ENCODE peak calls at places on chromosomes 2 and 18, in nine cellular contexts. One of them, this sample, is unnamed. For H3K4me1, the result is how much of the 10 kb centered on the place peaks cover.

GRCh38 chr18:76426738-76427305 is 68.2 kb downstream of the ZNF516 start:
- DNase-seq in PC-3: peak
- DNase-seq in IMR-90: no peak
- DNase-seq in neural progenitor cell: peak
- DNase-seq in heart right ventricle: no peak
- DNase-seq in endothelial cell of umbilical vein: no peak
- DNase-seq in thyroid gland: peak
- DNase-seq in CD8-positive, alpha-beta T cell: no peak
- DNase-seq in prostate gland: peak
- DNase-seq in this sample: peak

GRCh38 chr18:31101148-31102019 is 837 bp downstream of the DSC2 start:
- DNase-seq in PC-3: peak
- DNase-seq in IMR-90: no peak
- DNase-seq in neural progenitor cell: peak
- DNase-seq in heart right ventricle: peak
- DNase-seq in endothelial cell of umbilical vein: no peak
- DNase-seq in thyroid gland: peak
- DNase-seq in CD8-positive, alpha-beta T cell: no peak
- DNase-seq in prostate gland: peak
- DNase-seq in this sample: peak

GRCh38 chr2:168577885-168578284 is 121.8 kb downstream of the CERS6 start:
- DNase-seq in PC-3: no peak
- DNase-seq in IMR-90: no peak
- DNase-seq in neural progenitor cell: no peak
- DNase-seq in heart right ventricle: no peak
- DNase-seq in endothelial cell of umbilical vein: no peak
- DNase-seq in thyroid gland: no peak
- DNase-seq in CD8-positive, alpha-beta T cell: no peak
- DNase-seq in prostate gland: no peak
- DNase-seq in this sample: no peak

GRCh38 chr2:73386894-73387636 is 1.4 kb downstream of the ALMS1 start:
- DNase-seq in PC-3: no peak
- DNase-seq in IMR-90: no peak
- DNase-seq in neural progenitor cell: no peak
- DNase-seq in heart right ventricle: no peak
- DNase-seq in endothelial cell of umbilical vein: no peak
- DNase-seq in thyroid gland: no peak
- DNase-seq in CD8-positive, alpha-beta T cell: no peak
- DNase-seq in prostate gland: no peak
- DNase-seq in this sample: no peak

GRCh38 chr2:220034356-220035121 is 407.1 kb downstream of the SLC4A3 start:
- DNase-seq in PC-3: peak
- DNase-seq in IMR-90: peak
- DNase-seq in neural progenitor cell: no peak
- DNase-seq in heart right ventricle: no peak
- DNase-seq in endothelial cell of umbilical vein: no peak
- DNase-seq in thyroid gland: peak
- DNase-seq in CD8-positive, alpha-beta T cell: no peak
- DNase-seq in prostate gland: no peak
- DNase-seq in this sample: no peak

GRCh38 chr2:228599297-228599696 is 417.8 kb upstream of the SPHKAP start:
- DNase-seq in PC-3: no peak
- DNase-seq in IMR-90: no peak
- DNase-seq in neural progenitor cell: no peak
- DNase-seq in heart right ventricle: no peak
- DNase-seq in endothelial cell of umbilical vein: no peak
- DNase-seq in thyroid gland: no peak
- DNase-seq in CD8-positive, alpha-beta T cell: no peak
- DNase-seq in prostate gland: no peak
- DNase-seq in this sample: no peak

GRCh38 chr2:156017486-156017885 is 315.0 kb downstream of the NR4A2 start:
- DNase-seq in PC-3: no peak
- DNase-seq in IMR-90: no peak
- DNase-seq in neural progenitor cell: no peak
- DNase-seq in heart right ventricle: no peak
- DNase-seq in endothelial cell of umbilical vein: no peak
- DNase-seq in thyroid gland: no peak
- DNase-seq in CD8-positive, alpha-beta T cell: no peak
- DNase-seq in prostate gland: no peak
- DNase-seq in this sample: no peak

GRCh38 chr18:78082776-78083175 is 833.1 kb downstream of the GALR1 start:
- DNase-seq in PC-3: no peak
- DNase-seq in IMR-90: no peak
- DNase-seq in neural progenitor cell: no peak
- DNase-seq in heart right ventricle: no peak
- DNase-seq in endothelial cell of umbilical vein: no peak
- DNase-seq in thyroid gland: no peak
- DNase-seq in CD8-positive, alpha-beta T cell: no peak
- DNase-seq in prostate gland: no peak
- DNase-seq in this sample: no peak

GRCh38 chr2:210003394-210003793 is 956 bp downstream of the RPE start:
- DNase-seq in PC-3: no peak
- DNase-seq in IMR-90: no peak
- DNase-seq in neural progenitor cell: no peak
- DNase-seq in heart right ventricle: no peak
- DNase-seq in endothelial cell of umbilical vein: no peak
- DNase-seq in thyroid gland: no peak
- DNase-seq in CD8-positive, alpha-beta T cell: no peak
- DNase-seq in prostate gland: no peak
- DNase-seq in this sample: no peak

GRCh38 chr18:21179590-21180220 is 62.3 kb upstream of the GREB1L start:
- DNase-seq in PC-3: peak
- DNase-seq in IMR-90: peak
- DNase-seq in neural progenitor cell: peak
- DNase-seq in heart right ventricle: peak
- DNase-seq in endothelial cell of umbilical vein: peak
- DNase-seq in thyroid gland: peak
- DNase-seq in CD8-positive, alpha-beta T cell: peak
- DNase-seq in prostate gland: peak
- DNase-seq in this sample: peak

GRCh38 chr2:181258761-181259160 is 198.4 kb upstream of the ITGA4 start:
- DNase-seq in PC-3: peak
- DNase-seq in IMR-90: peak
- DNase-seq in neural progenitor cell: no peak
- DNase-seq in heart right ventricle: no peak
- DNase-seq in endothelial cell of umbilical vein: no peak
- DNase-seq in thyroid gland: no peak
- DNase-seq in CD8-positive, alpha-beta T cell: no peak
- DNase-seq in prostate gland: no peak
- DNase-seq in this sample: no peak

GRCh38 chr2:221517362-221518121 is 54.6 kb downstream of the EPHA4 start:
- DNase-seq in PC-3: peak
- DNase-seq in IMR-90: peak
- DNase-seq in neural progenitor cell: no peak
- DNase-seq in heart right ventricle: no peak
- DNase-seq in endothelial cell of umbilical vein: peak
- DNase-seq in thyroid gland: peak
- DNase-seq in CD8-positive, alpha-beta T cell: peak
- DNase-seq in prostate gland: no peak
- DNase-seq in this sample: peak

GRCh38 chr18:14086459-14087231 is 45.6 kb downstream of the ZNF519 start:
- DNase-seq in PC-3: peak
- DNase-seq in IMR-90: peak
- DNase-seq in neural progenitor cell: peak
- DNase-seq in heart right ventricle: no peak
- DNase-seq in endothelial cell of umbilical vein: peak
- DNase-seq in thyroid gland: no peak
- DNase-seq in CD8-positive, alpha-beta T cell: no peak
- DNase-seq in prostate gland: no peak
- DNase-seq in this sample: no peak

GRCh38 chr2:236675051-236675450 is 105.4 kb downstream of the ACKR3 start:
- DNase-seq in PC-3: no peak
- DNase-seq in IMR-90: peak
- DNase-seq in neural progenitor cell: no peak
- DNase-seq in heart right ventricle: no peak
- DNase-seq in endothelial cell of umbilical vein: no peak
- DNase-seq in thyroid gland: no peak
- DNase-seq in CD8-positive, alpha-beta T cell: no peak
- DNase-seq in prostate gland: no peak
- DNase-seq in this sample: no peak

GRCh38 chr18:79540161-79540913 is 139.3 kb upstream of the CTDP1 start:
- DNase-seq in PC-3: peak
- DNase-seq in IMR-90: no peak
- DNase-seq in neural progenitor cell: no peak
- DNase-seq in heart right ventricle: no peak
- DNase-seq in endothelial cell of umbilical vein: no peak
- DNase-seq in thyroid gland: no peak
- DNase-seq in CD8-positive, alpha-beta T cell: no peak
- DNase-seq in prostate gland: peak
- DNase-seq in this sample: no peak

GRCh38 chr2:188382107-188382506 is 90.4 kb downstream of the GULP1 start:
- DNase-seq in PC-3: peak
- DNase-seq in IMR-90: peak
- DNase-seq in neural progenitor cell: no peak
- DNase-seq in heart right ventricle: no peak
- DNase-seq in endothelial cell of umbilical vein: peak
- DNase-seq in thyroid gland: no peak
- DNase-seq in CD8-positive, alpha-beta T cell: no peak
- DNase-seq in prostate gland: no peak
- DNase-seq in this sample: no peak

DNA sequence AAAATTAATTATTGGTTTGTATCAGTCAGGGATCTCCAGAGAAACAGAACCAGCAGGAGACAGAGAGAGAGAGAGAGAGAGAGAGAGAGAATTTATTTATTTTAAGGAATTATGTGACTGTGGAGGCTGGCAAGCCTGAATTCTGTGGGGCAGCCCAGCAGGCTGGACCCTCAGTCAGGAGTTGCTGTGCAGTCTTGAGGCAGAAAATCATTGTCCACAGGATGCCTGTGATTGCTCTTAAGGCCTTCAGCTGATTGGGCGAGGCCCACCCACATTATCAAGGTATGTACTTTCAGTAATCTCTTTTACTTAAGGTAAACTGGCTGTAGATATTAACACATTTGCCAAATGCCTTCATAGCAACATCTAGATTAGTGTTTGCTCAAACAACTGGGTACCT is 155.3 kb downstream of the SEPTIN10 start:
- DNase-seq in PC-3: no peak
- DNase-seq in IMR-90: no peak
- DNase-seq in neural progenitor cell: no peak
- DNase-seq in heart right ventricle: no peak
- DNase-seq in endothelial cell of umbilical vein: no peak
- DNase-seq in thyroid gland: no peak
- DNase-seq in CD8-positive, alpha-beta T cell: no peak
- DNase-seq in prostate gland: no peak
- DNase-seq in this sample: no peak
- H3K27ac ChIP-seq in PC-3: no peak
- H3K27ac ChIP-seq in IMR-90: no peak
- H3K27ac ChIP-seq in neural progenitor cell: no peak
- H3K27ac ChIP-seq in heart right ventricle: no peak
- H3K27ac ChIP-seq in endothelial cell of umbilical vein: no peak
- H3K27ac ChIP-seq in thyroid gland: no peak
- H3K27ac ChIP-seq in CD8-positive, alpha-beta T cell: no peak
- H3K27ac ChIP-seq in prostate gland: no peak
- H3K27ac ChIP-seq in this sample: no peak

GRCh38 chr2:136238552-136239346 is 120.8 kb upstream of the CXCR4 start:
- DNase-seq in PC-3: peak
- DNase-seq in IMR-90: peak
- DNase-seq in neural progenitor cell: peak
- DNase-seq in heart right ventricle: no peak
- DNase-seq in endothelial cell of umbilical vein: peak
- DNase-seq in thyroid gland: no peak
- DNase-seq in CD8-positive, alpha-beta T cell: peak
- DNase-seq in prostate gland: no peak
- DNase-seq in this sample: no peak

GRCh38 chr2:136235451-136236418 is 117.8 kb upstream of the CXCR4 start:
- DNase-seq in PC-3: peak
- DNase-seq in IMR-90: peak
- DNase-seq in neural progenitor cell: no peak
- DNase-seq in heart right ventricle: peak
- DNase-seq in endothelial cell of umbilical vein: peak
- DNase-seq in thyroid gland: no peak
- DNase-seq in CD8-positive, alpha-beta T cell: no peak
- DNase-seq in prostate gland: no peak
- DNase-seq in this sample: no peak

GRCh38 chr2:136234261-136234660 is 116.3 kb upstream of the CXCR4 start:
- DNase-seq in PC-3: no peak
- DNase-seq in IMR-90: no peak
- DNase-seq in neural progenitor cell: no peak
- DNase-seq in heart right ventricle: no peak
- DNase-seq in endothelial cell of umbilical vein: no peak
- DNase-seq in thyroid gland: no peak
- DNase-seq in CD8-positive, alpha-beta T cell: no peak
- DNase-seq in prostate gland: no peak
- DNase-seq in this sample: no peak

GRCh38 chr2:136242100-136242499 is 124.2 kb upstream of the CXCR4 start:
- DNase-seq in PC-3: no peak
- DNase-seq in IMR-90: no peak
- DNase-seq in neural progenitor cell: no peak
- DNase-seq in heart right ventricle: no peak
- DNase-seq in endothelial cell of umbilical vein: peak
- DNase-seq in thyroid gland: no peak
- DNase-seq in CD8-positive, alpha-beta T cell: no peak
- DNase-seq in prostate gland: no peak
- DNase-seq in this sample: no peak

GRCh38 chr2:136238214-136238551 is 120.2 kb upstream of the CXCR4 start:
- DNase-seq in PC-3: peak
- DNase-seq in IMR-90: no peak
- DNase-seq in neural progenitor cell: no peak
- DNase-seq in heart right ventricle: no peak
- DNase-seq in endothelial cell of umbilical vein: no peak
- DNase-seq in thyroid gland: no peak
- DNase-seq in CD8-positive, alpha-beta T cell: no peak
- DNase-seq in prostate gland: no peak
- DNase-seq in this sample: no peak
- H3K4me1 ChIP-seq in PC-3: under half
- H3K4me1 ChIP-seq in IMR-90: under half
- H3K4me1 ChIP-seq in neural progenitor cell: under half
- H3K4me1 ChIP-seq in heart right ventricle: under half
- H3K4me1 ChIP-seq in endothelial cell of umbilical vein: half or more
- H3K4me1 ChIP-seq in thyroid gland: under half
- H3K4me1 ChIP-seq in CD8-positive, alpha-beta T cell: under half
- H3K4me1 ChIP-seq in prostate gland: under half
- H3K4me1 ChIP-seq in this sample: under half

GRCh38 chr2:98175811-98176210 is 88.8 kb downstream of the VWA3B start:
- DNase-seq in PC-3: peak
- DNase-seq in IMR-90: no peak
- DNase-seq in neural progenitor cell: peak
- DNase-seq in heart right ventricle: no peak
- DNase-seq in endothelial cell of umbilical vein: no peak
- DNase-seq in thyroid gland: no peak
- DNase-seq in CD8-positive, alpha-beta T cell: no peak
- DNase-seq in prostate gland: peak
- DNase-seq in this sample: no peak
- TF ChIP-seq CTCF in PC-3: no peak
- TF ChIP-seq CTCF in IMR-90: no peak
- TF ChIP-seq CTCF in neural progenitor cell: no peak
- TF ChIP-seq CTCF in heart right ventricle: no peak
- TF ChIP-seq CTCF in endothelial cell of umbilical vein: no peak
- TF ChIP-seq CTCF in thyroid gland: no peak
- TF ChIP-seq CTCF in CD8-positive, alpha-beta T cell: no peak
- TF ChIP-seq CTCF in prostate gland: no peak
- TF ChIP-seq CTCF in this sample: no peak

DNA sequence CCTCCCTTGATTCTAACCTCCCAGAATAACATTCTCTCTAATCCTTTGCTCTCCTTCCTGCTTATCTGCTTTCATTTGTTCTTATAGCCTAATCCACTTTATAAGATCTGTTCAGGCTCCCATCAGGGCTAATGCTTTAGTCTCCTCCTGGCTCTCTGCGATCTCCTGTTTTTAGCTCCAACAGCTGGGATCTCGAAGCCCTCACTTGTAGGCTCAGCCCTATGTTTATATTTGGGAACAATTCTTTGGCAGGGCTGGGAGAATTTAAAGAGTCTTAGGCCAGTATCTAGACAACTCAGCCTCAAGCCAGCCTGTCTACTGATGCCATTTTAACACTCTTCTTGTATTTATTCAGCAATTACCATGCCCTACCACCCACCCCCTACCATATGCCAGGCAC is 27.2 kb upstream of the RAPH1 start:
- DNase-seq in PC-3: no peak
- DNase-seq in IMR-90: peak
- DNase-seq in neural progenitor cell: peak
- DNase-seq in heart right ventricle: peak
- DNase-seq in endothelial cell of umbilical vein: no peak
- DNase-seq in thyroid gland: no peak
- DNase-seq in CD8-positive, alpha-beta T cell: no peak
- DNase-seq in prostate gland: no peak
- DNase-seq in this sample: no peak
- H3K27ac ChIP-seq in PC-3: no peak
- H3K27ac ChIP-seq in IMR-90: peak
- H3K27ac ChIP-seq in neural progenitor cell: no peak
- H3K27ac ChIP-seq in heart right ventricle: no peak
- H3K27ac ChIP-seq in endothelial cell of umbilical vein: no peak
- H3K27ac ChIP-seq in thyroid gland: peak
- H3K27ac ChIP-seq in CD8-positive, alpha-beta T cell: no peak
- H3K27ac ChIP-seq in prostate gland: no peak
- H3K27ac ChIP-seq in this sample: no peak